ENCODE peak calls at places on chromosome 5, in eight cellular contexts. G is naive thymus-derived CD4-positive, alpha-beta T cell; R is PC-3; B is gastrocnemius medialis; P is gastroesophageal sphincter; N is WTC11; C is activated CD4-positive, CD25-positive, alpha-beta regulatory T cell treated with anti-CD3 and anti-CD28 coated beads, Interleukin-2, amount 50 U/mL, for 24 hours; E is Right ventricle myocardium inferior. X is an unnamed sample.

GRCh38 chr5:56176155-56176798 is 56.9 kb downstream of the ANKRD55 start:
- ATAC-seq in G (no peak), R (no peak), B (peak), P (peak), N (no peak), C (no peak), E (peak), X (no peak)

GRCh38 chr5:136143312-136143711 is 10.7 kb downstream of the SMAD5 start:
- ATAC-seq in G (no peak), R (no peak), B (no peak), P (no peak), N (no peak), C (no peak), E (no peak), X (no peak)

GRCh38 chr5:151684690-151685361 is 1.9 kb downstream of the SPARC start:
- ATAC-seq in G (no peak), R (peak), B (peak), P (peak), N (peak), C (no peak), E (peak), X (no peak)

GRCh38 chr5:108382784-108383358 is 973 bp upstream of the FBXL17 start:
- ATAC-seq in G (peak), R (no peak), B (peak), P (no peak), N (no peak), C (no peak), E (no peak), X (peak)

GRCh38 chr5:87390576-87391199 is 22.0 kb downstream of the CCNH start:
- ATAC-seq in G (no peak), R (peak), B (no peak), P (no peak), N (no peak), C (no peak), E (no peak), X (no peak)

GRCh38 chr5:113036826-113037225 is 60.2 kb downstream of the DCP2 start:
- ATAC-seq in G (no peak), R (no peak), B (no peak), P (no peak), N (no peak), C (no peak), E (no peak), X (no peak)

GRCh38 chr5:159628703-159629102 is 287.6 kb upstream of the ADRA1B start:
- ATAC-seq in G (no peak), R (no peak), B (no peak), P (no peak), N (no peak), C (peak), E (no peak), X (no peak)

GRCh38 chr5:54883374-54884194 is 101.8 kb downstream of the ESM1 start:
- ATAC-seq in G (peak), R (no peak), B (no peak), P (peak), N (peak), C (no peak), E (peak), X (no peak)

GRCh38 chr5:117859161-117859560 is 1129.2 kb downstream of the DTWD2 start:
- ATAC-seq in G (no peak), R (no peak), B (no peak), P (no peak), N (no peak), C (no peak), E (no peak), X (no peak)

GRCh38 chr5:74476197-74477081 is 164.1 kb downstream of the ENC1 start:
- ATAC-seq in G (no peak), R (no peak), B (no peak), P (no peak), N (no peak), C (peak), E (no peak), X (no peak)

GRCh38 chr5:180632768-180633167 is 16.6 kb downstream of the FLT4 start:
- ATAC-seq in G (no peak), R (no peak), B (no peak), P (peak), N (no peak), C (no peak), E (peak), X (no peak)

GRCh38 chr5:136058031-136058971 is 29.5 kb downstream of the TGFBI start:
- ATAC-seq in G (no peak), R (peak), B (peak), P (peak), N (peak), C (no peak), E (peak), X (no peak)

GRCh38 chr5:133328800-133329199 is 277.0 kb downstream of the HSPA4 start:
- ATAC-seq in G (no peak), R (no peak), B (no peak), P (no peak), N (no peak), C (no peak), E (no peak), X (no peak)

GRCh38 chr5:93583799-93584530 is 943 bp downstream of the NR2F1 start:
- ATAC-seq in G (peak), R (peak), B (peak), P (peak), N (peak), C (peak), E (no peak), X (peak)

GRCh38 chr5:16881253-16881652 is 54.8 kb downstream of the MYO10 start:
- ATAC-seq in G (no peak), R (no peak), B (no peak), P (no peak), N (no peak), C (no peak), E (no peak), X (no peak)

GRCh38 chr5:6497267-6497666 is 48.6 kb downstream of the UBE2QL1 start:
- ATAC-seq in G (no peak), R (no peak), B (no peak), P (no peak), N (no peak), C (no peak), E (no peak), X (no peak)

GRCh38 chr5:96064905-96065304 is 103.3 kb upstream of the ELL2 start:
- ATAC-seq in G (no peak), R (no peak), B (no peak), P (no peak), N (no peak), C (peak), E (no peak), X (peak)

X was measured in stimulated activated memory B cell treated with anti-CD40 and anti-IgM and Interleukin-4, amounts not matched to agents 10 μg/mL and 1 μg/mL and 100 μg/mL, for 72 hours.